ENCODE peak calls at places on chromosomes 6 and 20, in four cellular contexts. One of them, this sample, is unnamed.

GRCh38 chr6:70764706-70765105 is 97.0 kb downstream of the SMAP1 start:
- DNase-seq in K562: no peak
- DNase-seq in HepG2: no peak
- DNase-seq in GM12878: no peak
- DNase-seq in this sample: no peak

GRCh38 chr20:62050166-62051120 is 15.2 kb downstream of the TAF4 start:
- DNase-seq in K562: no peak
- DNase-seq in HepG2: no peak
- DNase-seq in GM12878: no peak
- DNase-seq in this sample: no peak

GRCh38 chr6:25499851-25500250 is 152.2 kb upstream of the SCGN start:
- DNase-seq in K562: no peak
- DNase-seq in HepG2: no peak
- DNase-seq in GM12878: no peak
- DNase-seq in this sample: no peak

GRCh38 chr6:38137609-38138008 is 318.1 kb downstream of the ZFAND3 start:
- DNase-seq in K562: no peak
- DNase-seq in HepG2: no peak
- DNase-seq in GM12878: no peak
- DNase-seq in this sample: no peak

GRCh38 chr6:12118604-12119003 is 106.5 kb downstream of the HIVEP1 start:
- DNase-seq in K562: no peak
- DNase-seq in HepG2: no peak
- DNase-seq in GM12878: no peak
- DNase-seq in this sample: no peak

GRCh38 chr6:64516393-64516792 is 880.8 kb downstream of the PHF3 start:
- DNase-seq in K562: no peak
- DNase-seq in HepG2: no peak
- DNase-seq in GM12878: no peak
- DNase-seq in this sample: no peak

GRCh38 chr6:107154131-107154906 is 39.0 kb upstream of the BEND3 start:
- DNase-seq in K562: no peak
- DNase-seq in HepG2: peak; percentile 33
- DNase-seq in GM12878: no peak
- DNase-seq in this sample: no peak

GRCh38 chr6:138538390-138539031 is 39.2 kb upstream of the NHSL1 start:
- DNase-seq in K562: no peak
- DNase-seq in HepG2: peak; percentile 86
- DNase-seq in GM12878: no peak
- DNase-seq in this sample: no peak

GRCh38 chr20:24157213-24157612 is 168.6 kb upstream of the GGTLC1 start:
- DNase-seq in K562: no peak
- DNase-seq in HepG2: no peak
- DNase-seq in GM12878: peak; percentile 1
- DNase-seq in this sample: no peak

GRCh38 chr6:40326689-40327404 is 260.3 kb downstream of the LRFN2 start:
- DNase-seq in K562: no peak
- DNase-seq in HepG2: no peak
- DNase-seq in GM12878: no peak
- DNase-seq in this sample: no peak

GRCh38 chr20:58981564-58982364 is 708 bp downstream of the NELFCD start:
- DNase-seq in K562: peak; percentile 54
- DNase-seq in HepG2: peak; percentile 35
- DNase-seq in GM12878: no peak
- DNase-seq in this sample: no peak

GRCh38 chr6:14036911-14037310 is 80.7 kb upstream of the CD83 start:
- DNase-seq in K562: no peak
- DNase-seq in HepG2: no peak
- DNase-seq in GM12878: no peak
- DNase-seq in this sample: no peak

GRCh38 chr6:18101873-18102272 is 20.6 kb downstream of the NHLRC1 start:
- DNase-seq in K562: no peak
- DNase-seq in HepG2: no peak
- DNase-seq in GM12878: no peak
- DNase-seq in this sample: no peak

GRCh38 chr6:19734061-19734460 is 103.1 kb upstream of the ID4 start:
- DNase-seq in K562: no peak
- DNase-seq in HepG2: no peak
- DNase-seq in GM12878: no peak
- DNase-seq in this sample: no peak

GRCh38 chr6:56637640-56638039 is 5.0 kb downstream of the DST start:
- DNase-seq in K562: peak; percentile 55
- DNase-seq in HepG2: peak; percentile 67
- DNase-seq in GM12878: peak; percentile 7
- DNase-seq in this sample: peak; percentile 42

GRCh38 chr20:57499676-57500075 is 25.3 kb downstream of the CTCFL start:
- DNase-seq in K562: no peak
- DNase-seq in HepG2: no peak
- DNase-seq in GM12878: no peak
- DNase-seq in this sample: no peak

GRCh38 chr6:48916523-48917050 is 546.5 kb downstream of the MMUT start:
- DNase-seq in K562: no peak
- DNase-seq in HepG2: peak; percentile 8
- DNase-seq in GM12878: no peak
- DNase-seq in this sample: no peak

GRCh38 chr6:168132531-168133184 is 53.6 kb upstream of the FRMD1 start:
- DNase-seq in K562: peak; percentile 39
- DNase-seq in HepG2: peak; percentile 53
- DNase-seq in GM12878: no peak
- DNase-seq in this sample: peak; percentile 78

GRCh38 chr6:169816054-169816453 is 64.6 kb downstream of the ERMARD start:
- DNase-seq in K562: no peak
- DNase-seq in HepG2: no peak
- DNase-seq in GM12878: no peak
- DNase-seq in this sample: no peak
- TF ChIP-seq FOXK2 in K562: no peak
- TF ChIP-seq FOXK2 in HepG2: no peak
- TF ChIP-seq FOXK2 in GM12878: no peak
- TF ChIP-seq FOXK2 in this sample: no peak

DNA sequence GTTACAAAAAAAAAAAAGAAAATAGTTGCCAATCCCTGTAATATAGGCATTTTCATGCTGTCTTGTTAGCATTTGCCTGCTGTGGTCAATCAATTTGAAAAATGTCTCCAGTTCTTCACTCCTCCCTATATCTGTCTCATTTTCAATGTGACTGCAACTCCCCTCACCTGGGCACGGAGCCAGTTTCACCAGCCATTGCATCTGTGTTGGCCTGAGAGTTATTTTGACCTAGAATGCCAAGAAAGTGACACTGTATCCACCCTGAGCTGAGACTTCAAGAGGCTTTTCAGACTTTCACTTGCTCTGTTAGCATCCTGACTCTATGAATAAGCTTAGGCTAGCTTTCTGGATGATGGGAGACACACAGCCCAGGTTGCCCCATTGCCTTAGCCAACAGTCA is 544.3 kb upstream of the BTBD3 start:
- DNase-seq in K562: no peak
- DNase-seq in HepG2: no peak
- DNase-seq in GM12878: no peak
- DNase-seq in this sample: no peak
- TF ChIP-seq FOXM1 in K562: no peak
- TF ChIP-seq FOXM1 in HepG2: no peak
- TF ChIP-seq FOXM1 in GM12878: no peak
- TF ChIP-seq FOXM1 in this sample: no peak

GRCh38 chr20:12255571-12255970 is 337.9 kb downstream of the BTBD3 start:
- DNase-seq in K562: no peak
- DNase-seq in HepG2: no peak
- DNase-seq in GM12878: no peak
- DNase-seq in this sample: no peak

GRCh38 chr20:12252793-12253192 is 335.1 kb downstream of the BTBD3 start:
- DNase-seq in K562: no peak
- DNase-seq in HepG2: no peak
- DNase-seq in GM12878: no peak
- DNase-seq in this sample: no peak
- TF ChIP-seq TARDBP in K562: no peak
- TF ChIP-seq TARDBP in HepG2: no peak
- TF ChIP-seq TARDBP in GM12878: no peak
- TF ChIP-seq TARDBP in this sample: no peak

GRCh38 chr6:35351422-35351821 is 9.1 kb downstream of the PPARD start:
- DNase-seq in K562: no peak
- DNase-seq in HepG2: no peak
- DNase-seq in GM12878: no peak
- DNase-seq in this sample: no peak
- TF ChIP-seq FOXK2 in K562: no peak
- TF ChIP-seq FOXK2 in HepG2: no peak
- TF ChIP-seq FOXK2 in GM12878: no peak
- TF ChIP-seq FOXK2 in this sample: no peak

GRCh38 chr6:159451051-159451450 is 242.0 kb downstream of the SOD2 start:
- DNase-seq in K562: no peak
- DNase-seq in HepG2: no peak
- DNase-seq in GM12878: no peak
- DNase-seq in this sample: no peak
- TF ChIP-seq FOXM1 in K562: no peak
- TF ChIP-seq FOXM1 in HepG2: no peak
- TF ChIP-seq FOXM1 in GM12878: no peak
- TF ChIP-seq FOXM1 in this sample: no peak